ENCODE peak calls at places on chromosome 9, in ten cellular contexts. A is substantia nigra, E is RPMI8226, N is AG10803, Y is NCI-H460, U is dorsolateral prefrontal cortex, M is activated T-cell treated with anti-CD3 and anti-CD28 coated beads for 1 hour, Z is choroid plexus epithelial cell, L is fibroblast of the aortic adventitia, H is mesendoderm. W is an unnamed sample.

GRCh38 chr9:77901771-77902170 is 129.8 kb downstream of the GNAQ start:
- DNase-seq in A (no peak), U (no peak), L (no peak), Z (no peak), E (no peak), M (no peak), H (peak; percentile 47), Y (no peak), N (no peak), W (no peak)

GRCh38 chr9:1337169-1337568 is 287.0 kb downstream of the DMRT2 start:
- DNase-seq in U (no peak), N (peak; percentile 0), M (no peak), L (no peak), Y (no peak), E (no peak), A (no peak), Z (no peak), H (peak; percentile 31), W (no peak)

GRCh38 chr9:127898433-127899199 is 787 bp downstream of the ST6GALNAC6 start:
- DNase-seq in Z (peak; percentile 83), U (no peak), M (no peak), L (peak; percentile 94), A (no peak), E (peak; percentile 42), H (no peak), Y (no peak), N (peak; percentile 95), W (peak; percentile 77)

GRCh38 chr9:63859475-63860215 is 1425.4 kb downstream of the FOXD4L5 start:
- DNase-seq in H (no peak), M (no peak), A (no peak), E (peak; percentile 57), Y (no peak), L (peak; percentile 35), U (no peak), N (no peak), Z (peak; percentile 32), W (no peak)

GRCh38 chr9:7976856-7977255 is 177.3 kb upstream of the DMAC1 start:
- DNase-seq in L (no peak), Y (no peak), U (no peak), E (no peak), H (no peak), N (no peak), A (no peak), M (no peak), Z (no peak), W (no peak)

GRCh38 chr9:34987160-34988040 is 2.1 kb upstream of the DNAJB5 start:
- DNase-seq in M (no peak), A (no peak), H (no peak), E (no peak), Y (no peak), Z (no peak), L (no peak), U (peak; percentile 55), N (no peak), W (no peak)

GRCh38 chr9:133629221-133630110 is 6.7 kb upstream of the DBH start:
- DNase-seq in Y (no peak), M (no peak), Z (no peak), U (no peak), H (no peak), E (no peak), A (no peak), N (no peak), L (no peak), W (no peak)

GRCh38 chr9:134319306-134320194 is 6.7 kb upstream of the RXRA start:
- DNase-seq in M (no peak), U (no peak), L (no peak), Z (no peak), H (peak; percentile 36), Y (no peak), N (no peak), A (no peak), E (no peak), W (no peak)

GRCh38 chr9:69181908-69182353 is 7.9 kb downstream of the TJP2 start:
- DNase-seq in Y (no peak), L (peak; percentile 42), H (no peak), E (no peak), U (peak; percentile 44), M (no peak), N (no peak), A (no peak), Z (no peak), W (no peak)

GRCh38 chr9:15967068-15967467 is 414.2 kb downstream of the CCDC171 start:
- DNase-seq in N (no peak), A (no peak), E (no peak), L (no peak), H (peak; percentile 2), U (no peak), Y (no peak), M (no peak), Z (peak; percentile 37), W (no peak)

GRCh38 chr9:128103589-128103962 is 24.0 kb downstream of the PTGES2 start:
- DNase-seq in N (no peak), E (no peak), L (no peak), Y (no peak), M (peak; percentile 25), H (peak; percentile 40), U (no peak), Z (no peak), A (no peak), W (no peak)

GRCh38 chr9:37976714-37977477 is 73.0 kb upstream of the SLC25A51 start:
- DNase-seq in U (no peak), A (no peak), Z (peak; percentile 94), M (no peak), E (no peak), H (no peak), N (peak; percentile 81), L (peak; percentile 93), Y (no peak), W (peak; percentile 84)

GRCh38 chr9:21967707-21968106 is 26.5 kb downstream of the CDKN2A start:
- DNase-seq in Y (no peak), A (no peak), N (no peak), E (no peak), M (no peak), H (peak; percentile 22), U (no peak), Z (no peak), L (no peak), W (no peak)

GRCh38 chr9:128442150-128442549 is 13.7 kb upstream of the ODF2 start:
- DNase-seq in H (no peak), E (no peak), M (no peak), Z (no peak), U (no peak), A (no peak), N (no peak), L (no peak), Y (no peak), W (no peak)

GRCh38 chr9:87883990-87884389 is 1.3 kb downstream of the SPATA31E1 start:
- DNase-seq in U (no peak), Z (peak; percentile 13), M (no peak), L (no peak), Y (no peak), E (no peak), H (peak; percentile 60), N (no peak), A (no peak), W (no peak)

GRCh38 chr9:94554439-94555331 is at the start of gene PCAT7:
- DNase-seq in H (peak; percentile 96), U (no peak), L (peak; percentile 32), Z (peak; percentile 39), N (peak; percentile 45), A (no peak), M (no peak), Y (peak; percentile 86), E (peak; percentile 69), W (peak; percentile 40)

GRCh38 chr9:15136646-15137045 is 170.4 kb downstream of the TTC39B start:
- DNase-seq in U (no peak), N (no peak), M (no peak), A (no peak), E (peak; percentile 12), L (peak; percentile 18), H (peak; percentile 87), Z (peak; percentile 66), Y (no peak), W (no peak)

GRCh38 chr9:116806075-116806474 is 119.0 kb downstream of the TRIM32 start:
- DNase-seq in E (peak; percentile 6), N (peak; percentile 7), Z (peak; percentile 37), U (no peak), M (no peak), A (no peak), L (peak; percentile 3), H (peak; percentile 70), Y (peak; percentile 8), W (no peak)

W was measured in AG08396.